ENCODE peak calls at places on chromosomes 16 and 17, in seven cellular contexts. V is AG04450, X is BJ, Y is dorsolateral prefrontal cortex, C is AG10803, J is kidney epithelial cell, F is choroid plexus epithelial cell. P is an unnamed sample.

GRCh38 chr17:46081018-46081320 is 81.9 kb downstream of the STH start:
- DNase-seq in F (no peak), V (no peak), J (no peak), Y (no peak), C (no peak), X (no peak), P (no peak)

GRCh38 chr16:19168173-19169080 is at the start of gene SYT17:
- DNase-seq in Y (peak; percentile 65), V (no peak), F (no peak), C (no peak), J (no peak), X (no peak), P (no peak)

GRCh38 chr16:57929250-57929649 is 41.7 kb downstream of the CNGB1 start:
- DNase-seq in J (no peak), X (no peak), F (no peak), Y (no peak), C (no peak), V (no peak), P (no peak)

GRCh38 chr16:84950906-84951305 is 60.4 kb downstream of the ZDHHC7 start:
- DNase-seq in J (no peak), X (no peak), C (no peak), F (no peak), V (no peak), Y (no peak), P (no peak)

GRCh38 chr17:62892870-62893338 is 73.1 kb upstream of the TANC2 start:
- DNase-seq in J (peak; percentile 83), C (peak; percentile 79), X (peak; percentile 33), Y (no peak), F (peak; percentile 90), V (peak; percentile 47), P (peak; percentile 51)

GRCh38 chr17:794876-795275 is 12.7 kb downstream of the MRM3 start:
- DNase-seq in X (no peak), Y (peak; percentile 84), J (no peak), V (peak; percentile 6), C (peak; percentile 79), F (peak; percentile 77), P (no peak)

GRCh38 chr17:42098747-42099399 is 600 bp upstream of the ZNF385C start:
- DNase-seq in V (no peak), X (no peak), Y (no peak), F (no peak), C (no peak), J (no peak), P (no peak)

GRCh38 chr17:79936661-79937434 is 97.6 kb upstream of the CBX4 start:
- DNase-seq in F (no peak), V (no peak), J (no peak), X (no peak), C (peak; percentile 27), Y (no peak), P (no peak)

GRCh38 chr16:53713403-53714013 is 9.6 kb downstream of the FTO start:
- DNase-seq in X (no peak), C (peak; percentile 78), F (peak; percentile 46), J (no peak), V (no peak), Y (no peak), P (no peak)

GRCh38 chr17:54900457-54901229 is at the start of gene TOM1L1:
- DNase-seq in X (peak; percentile 7), V (peak; percentile 16), Y (peak; percentile 79), J (no peak), C (peak; percentile 57), F (peak; percentile 50), P (no peak)

GRCh38 chr16:54931041-54931756 is 534 bp downstream of the IRX5 start:
- DNase-seq in C (no peak), F (peak; percentile 37), J (no peak), Y (no peak), V (no peak), X (no peak), P (no peak)

GRCh38 chr16:72467157-72467759 is 295.3 kb upstream of the PMFBP1 start:
- DNase-seq in Y (no peak), C (peak; percentile 61), F (peak; percentile 81), X (no peak), J (peak; percentile 2), V (peak; percentile 6), P (peak; percentile 10)

GRCh38 chr17:55549140-55549539 is 37.9 kb upstream of the SMIM36 start:
- DNase-seq in F (peak; percentile 24), C (peak; percentile 5), J (no peak), Y (no peak), V (no peak), X (no peak), P (no peak)

GRCh38 chr16:7161886-7162285 is 170.8 kb upstream of the RBFOX1 start:
- DNase-seq in Y (no peak), J (no peak), F (no peak), V (no peak), C (no peak), X (no peak), P (no peak)

GRCh38 chr17:2924211-2924610 is 128.0 kb downstream of the RAP1GAP2 start:
- DNase-seq in Y (no peak), V (no peak), C (no peak), F (peak; percentile 13), J (no peak), X (peak; percentile 13), P (no peak)

GRCh38 chr16:70686376-70687171 is 721 bp upstream of the MTSS2 start:
- DNase-seq in C (no peak), J (no peak), Y (no peak), X (no peak), F (no peak), V (no peak), P (no peak)

GRCh38 chr16:72989203-72989991 is 58.5 kb downstream of the ZFHX3 start:
- DNase-seq in Y (no peak), J (peak; percentile 63), C (peak; percentile 88), V (peak; percentile 53), X (peak; percentile 73), F (peak; percentile 91), P (peak; percentile 65)

GRCh38 chr16:56927471-56927870 is 4.5 kb upstream of the HERPUD1 start:
- DNase-seq in Y (no peak), X (no peak), C (no peak), F (no peak), J (no peak), V (no peak), P (no peak)

GRCh38 chr17:77569846-77570564 is 388.5 kb upstream of the TNRC6C start:
- DNase-seq in V (no peak), J (no peak), C (no peak), F (no peak), X (no peak), Y (no peak), P (no peak)

GRCh38 chr17:77610518-77610893 is 348.0 kb upstream of the TNRC6C start:
- DNase-seq in Y (no peak), J (no peak), X (no peak), F (no peak), V (no peak), C (no peak), P (no peak)

GRCh38 chr16:22386976-22387375 is 12.6 kb upstream of the CDR2 start:
- DNase-seq in F (peak; percentile 93), V (peak; percentile 78), X (peak; percentile 95), J (peak; percentile 51), Y (no peak), C (peak; percentile 94), P (peak; percentile 89)

GRCh38 chr17:71412803-71413202 is 708.0 kb upstream of the SOX9 start:
- DNase-seq in C (peak; percentile 97), V (peak; percentile 94), J (peak; percentile 96), Y (no peak), F (peak; percentile 97), X (peak; percentile 92), P (peak; percentile 93)

GRCh38 chr16:87648236-87648635 is 45.9 kb downstream of the JPH3 start:
- DNase-seq in J (no peak), F (no peak), V (no peak), X (no peak), C (no peak), Y (peak; percentile 50), P (no peak)

GRCh38 chr17:57552114-57552601 is 192.9 kb downstream of the CCDC182 start:
- DNase-seq in C (no peak), Y (no peak), J (no peak), V (no peak), X (no peak), F (peak; percentile 57), P (no peak)
- TF ChIP-seq CTCF in C (peak; percentile 39), Y (peak; percentile 56), J (peak; percentile 85), V (peak; percentile 63), X (peak; percentile 28), F (peak; percentile 82), P (peak; percentile 28)

DNA sequence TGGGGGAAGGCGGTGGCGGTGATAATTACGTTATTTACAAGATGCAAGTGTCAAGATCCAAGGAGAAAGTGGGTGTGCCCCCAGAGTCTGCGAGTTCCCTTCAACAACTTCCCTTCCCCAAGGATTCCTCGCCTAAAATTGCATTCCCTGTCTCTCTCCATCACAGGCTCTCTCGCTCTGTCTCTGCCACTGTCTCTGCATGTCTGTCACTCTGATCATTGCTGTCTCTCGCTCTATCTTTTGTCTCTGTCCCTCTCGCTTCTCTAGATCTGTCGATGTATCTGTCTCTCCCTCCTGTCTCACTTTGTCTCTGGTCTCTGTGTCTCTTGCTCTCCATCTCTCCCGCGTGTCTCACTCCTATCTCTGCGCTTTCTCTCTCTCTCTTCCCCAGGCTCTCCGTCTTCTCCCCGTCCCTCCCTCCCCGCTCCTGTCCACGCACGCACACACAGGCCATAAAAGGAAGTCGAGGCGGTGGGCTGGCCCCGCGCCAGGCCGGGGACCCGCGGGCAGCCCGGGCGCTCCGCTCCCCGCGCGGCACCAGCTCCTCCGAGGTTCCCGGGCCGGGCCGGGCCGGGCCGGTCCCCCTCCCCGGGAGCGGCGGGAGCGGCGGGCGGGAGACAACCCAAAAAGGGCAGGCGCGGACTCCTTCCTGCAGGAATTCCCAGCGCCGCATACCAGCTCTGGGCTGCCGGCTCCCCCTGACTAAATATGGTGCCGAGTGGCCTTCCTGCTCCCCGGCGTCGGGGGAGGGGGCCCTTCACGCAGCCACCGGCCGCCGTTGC is 1.1 kb upstream of the MYH11 start:
- DNase-seq in C (peak; percentile 47), Y (no peak), V (no peak), F (peak; percentile 26), X (no peak), J (no peak), P (peak; percentile 7)
- H3K4me3 ChIP-seq in C (peak overlapping the region; percentile 60), Y (peak overlapping the region; percentile 32), V (peak overlapping the region; percentile 56), F (peak overlapping the region; percentile 38), X (peak overlapping the region; percentile 47), J (no peak overlapping the region), P (peak overlapping the region; percentile 57)

DNA sequence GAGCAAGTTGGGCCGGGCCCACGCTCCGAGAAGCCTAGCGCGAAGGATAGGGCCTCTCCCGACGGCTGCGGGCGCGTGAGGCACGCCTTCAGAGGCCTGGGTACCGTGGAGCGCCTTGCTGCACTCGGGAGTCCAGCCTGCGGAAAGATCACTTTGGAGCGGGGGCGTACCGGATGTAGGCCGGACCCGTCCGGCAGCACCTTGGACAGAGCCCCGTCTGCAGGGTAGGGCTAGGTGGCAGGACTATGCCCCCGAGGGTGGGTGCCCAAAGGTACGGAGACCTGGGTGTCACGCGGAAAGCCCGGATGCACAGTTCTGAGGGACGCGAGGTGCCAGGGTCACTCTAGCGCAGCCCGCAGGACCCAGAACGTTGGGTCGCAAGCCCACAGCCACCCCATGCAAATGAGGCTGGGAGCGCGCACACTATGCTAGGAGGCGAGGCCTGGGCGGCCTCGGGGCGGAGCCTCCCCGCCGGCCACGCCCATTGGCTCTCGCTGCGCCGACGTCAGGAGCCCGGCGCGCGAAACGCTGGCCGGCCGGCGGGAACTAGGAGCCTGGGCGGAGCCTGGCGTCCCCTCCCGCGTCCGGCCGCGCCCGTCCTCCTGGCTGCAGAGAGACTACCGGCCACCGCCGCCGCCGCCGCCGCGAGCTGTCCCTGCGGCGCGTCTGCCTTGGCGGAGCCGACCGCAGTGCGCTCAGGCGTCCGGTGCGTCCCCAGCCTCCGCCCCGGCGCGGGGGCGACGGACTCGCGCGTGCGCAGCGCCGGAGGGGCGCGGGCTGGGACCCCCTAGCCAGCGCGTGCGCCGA is at the start of gene PAQR4:
- DNase-seq in X (peak; percentile 48), C (peak; percentile 79), J (peak; percentile 53), F (peak; percentile 85), Y (peak; percentile 94), V (peak; percentile 38), P (no peak)
- TF ChIP-seq CTCF in X (no peak), C (no peak), J (no peak), F (no peak), Y (peak; percentile 16), V (no peak), P (no peak)

GRCh38 chr16:83011939-83012338 is 385.2 kb downstream of the CDH13 start:
- DNase-seq in V (no peak), X (peak; percentile 40), J (no peak), F (no peak), C (no peak), Y (no peak), P (no peak)
- H3K4me3 ChIP-seq in V (no peak overlapping the region), X (no peak overlapping the region), J (no peak overlapping the region), F (no peak overlapping the region), C (no peak overlapping the region), Y (no peak overlapping the region), P (no peak overlapping the region)

P was measured in AG04449.